ENCODE peak calls at places on chromosomes 7 and 10, in ten cellular contexts. K is glutamatergic neuron; Y is cardiac fibroblast; P is neural crest cell; M is astrocyte of the cerebellum; B is K562; U is epithelial cell of esophagus; T is fibroblast of mammary gland; Z is CD4-positive, alpha-beta T cell; V is HFFc6. E is an unnamed sample.

GRCh38 chr10:128660726-128661125 is 534.5 kb upstream of the MKI67 start:
- DNase-seq in K (no peak), Y (no peak), P (no peak), M (no peak), B (peak), U (no peak), T (no peak), Z (no peak), V (no peak), E (no peak)

GRCh38 chr10:119726291-119727261 is 726 bp downstream of the INPP5F start:
- DNase-seq in K (peak), Y (no peak), P (peak), M (no peak), B (no peak), U (no peak), T (no peak), Z (no peak), V (no peak), E (peak)

GRCh38 chr7:102024005-102024768 is 206.8 kb downstream of the CUX1 start:
- DNase-seq in K (no peak), Y (no peak), P (no peak), M (no peak), B (no peak), U (no peak), T (no peak), Z (no peak), V (no peak), E (no peak)

GRCh38 chr10:77442790-77443189 is 194.8 kb downstream of the KCNMA1 start:
- DNase-seq in K (no peak), Y (no peak), P (no peak), M (no peak), B (no peak), U (no peak), T (no peak), Z (no peak), V (no peak), E (no peak)

GRCh38 chr7:158740013-158740656 is 35.5 kb upstream of the NCAPG2 start:
- DNase-seq in K (no peak), Y (peak), P (no peak), M (peak), B (peak), U (peak), T (peak), Z (no peak), V (peak), E (no peak)

GRCh38 chr7:88664630-88665233 is 94.8 kb upstream of the ZNF804B start:
- DNase-seq in K (no peak), Y (peak), P (no peak), M (peak), B (no peak), U (peak), T (peak), Z (no peak), V (no peak), E (no peak)

GRCh38 chr10:89516149-89516832 is 19.1 kb downstream of the SLC16A12 start:
- DNase-seq in K (no peak), Y (peak), P (no peak), M (peak), B (no peak), U (peak), T (peak), Z (no peak), V (peak), E (no peak)

GRCh38 chr10:72858103-72858502 is 35.4 kb upstream of the OIT3 start:
- DNase-seq in K (no peak), Y (no peak), P (no peak), M (no peak), B (no peak), U (no peak), T (no peak), Z (no peak), V (no peak), E (no peak)

GRCh38 chr7:157952841-157953645 is 616.2 kb downstream of the DNAJB6 start:
- DNase-seq in K (no peak), Y (no peak), P (no peak), M (no peak), B (no peak), U (no peak), T (no peak), Z (no peak), V (no peak), E (no peak)

DNA sequence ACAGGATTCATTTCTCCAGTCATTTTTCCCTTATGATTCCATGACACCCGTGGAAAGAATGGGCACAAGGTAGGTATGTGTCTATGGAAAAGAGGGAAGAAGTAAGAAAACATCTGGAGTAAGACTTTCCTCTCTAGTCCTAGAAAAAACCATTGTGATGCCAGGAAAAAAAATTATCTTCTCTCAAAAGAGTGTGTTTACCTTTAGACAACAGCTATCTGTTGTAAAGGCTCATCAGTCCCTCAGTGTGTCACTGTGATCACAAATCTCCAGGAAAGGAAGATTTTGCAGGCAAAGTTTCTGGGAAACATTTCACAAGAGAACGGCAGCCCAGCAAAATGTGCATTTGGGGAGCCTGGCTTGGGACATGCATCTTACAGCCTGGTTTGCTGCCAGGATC is 44.8 kb downstream of the CALML3 start:
- DNase-seq in K (no peak), Y (no peak), P (no peak), M (no peak), B (no peak), U (no peak), T (no peak), Z (no peak), V (no peak), E (no peak)
- TF ChIP-seq CTCF in K (no peak), Y (no peak), P (no peak), M (no peak), B (no peak), U (no peak), T (no peak), Z (no peak), V (no peak), E (no peak)

DNA sequence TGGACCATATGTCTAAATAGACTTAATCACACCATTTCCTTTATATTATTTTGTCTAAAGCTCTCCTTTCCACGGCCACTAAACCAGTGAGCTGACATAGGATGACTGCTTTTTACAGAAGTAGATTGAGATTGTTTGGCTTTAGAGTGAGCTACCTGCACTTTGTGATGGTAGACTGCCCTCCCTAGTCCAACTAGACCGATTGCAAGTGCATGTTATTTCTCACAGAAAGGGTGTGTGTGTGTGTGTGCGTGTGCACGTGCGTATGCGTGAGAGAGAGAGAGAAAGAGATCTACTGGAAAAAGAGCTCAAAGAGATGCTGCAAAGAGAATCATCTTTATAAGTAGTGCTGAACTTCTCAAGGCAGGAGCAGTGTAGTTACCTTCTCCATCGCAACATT is 60.7 kb downstream of the VCL start:
- DNase-seq in K (no peak), Y (peak), P (no peak), M (no peak), B (peak), U (peak), T (no peak), Z (no peak), V (no peak), E (no peak)
- TF ChIP-seq CTCF in K (no peak), Y (no peak), P (no peak), M (no peak), B (peak), U (peak), T (no peak), Z (no peak), V (no peak), E (no peak)

GRCh38 chr10:101235766-101236165 is 6.5 kb upstream of the LBX1 start:
- DNase-seq in K (no peak), Y (no peak), P (no peak), M (no peak), B (no peak), U (no peak), T (no peak), Z (no peak), V (no peak), E (no peak)
- TF ChIP-seq CTCF in K (no peak), Y (no peak), P (no peak), M (no peak), B (no peak), U (no peak), T (no peak), Z (no peak), V (no peak), E (no peak)

GRCh38 chr7:41889040-41889439 is 186.2 kb upstream of the INHBA start:
- DNase-seq in K (no peak), Y (no peak), P (no peak), M (no peak), B (no peak), U (no peak), T (no peak), Z (no peak), V (no peak), E (no peak)
- TF ChIP-seq CTCF in K (no peak), Y (no peak), P (no peak), M (no peak), B (no peak), U (no peak), T (no peak), Z (no peak), V (no peak), E (no peak)

GRCh38 chr7:156222611-156223010 is 410.3 kb upstream of the SHH start:
- DNase-seq in K (no peak), Y (no peak), P (no peak), M (no peak), B (no peak), U (no peak), T (no peak), Z (no peak), V (no peak), E (no peak)

GRCh38 chr7:156220701-156221100 is 408.4 kb upstream of the SHH start:
- DNase-seq in K (no peak), Y (no peak), P (no peak), M (no peak), B (no peak), U (no peak), T (no peak), Z (no peak), V (no peak), E (no peak)

GRCh38 chr7:156223935-156224334 is 411.7 kb upstream of the SHH start:
- DNase-seq in K (no peak), Y (no peak), P (no peak), M (no peak), B (no peak), U (no peak), T (no peak), Z (no peak), V (no peak), E (no peak)

GRCh38 chr7:156222151-156222550 is 409.9 kb upstream of the SHH start:
- DNase-seq in K (no peak), Y (no peak), P (no peak), M (no peak), B (no peak), U (no peak), T (no peak), Z (no peak), V (no peak), E (no peak)

GRCh38 chr7:156224441-156225225 is 412.4 kb upstream of the SHH start:
- DNase-seq in K (no peak), Y (no peak), P (no peak), M (no peak), B (no peak), U (no peak), T (no peak), Z (no peak), V (no peak), E (no peak)
- TF ChIP-seq CTCF in K (no peak), Y (no peak), P (no peak), M (no peak), B (no peak), U (no peak), T (no peak), Z (no peak), V (no peak), E (no peak)

GRCh38 chr7:24824400-24824799 is 67.1 kb upstream of the GSDME start:
- DNase-seq in K (no peak), Y (no peak), P (no peak), M (no peak), B (no peak), U (no peak), T (no peak), Z (no peak), V (no peak), E (no peak)

GRCh38 chr7:24820730-24821044 is 63.4 kb upstream of the GSDME start:
- DNase-seq in K (no peak), Y (peak), P (no peak), M (no peak), B (no peak), U (no peak), T (no peak), Z (no peak), V (peak), E (no peak)

GRCh38 chr7:24824896-24825295 is 67.6 kb upstream of the GSDME start:
- DNase-seq in K (no peak), Y (no peak), P (no peak), M (no peak), B (no peak), U (no peak), T (no peak), Z (no peak), V (no peak), E (no peak)

GRCh38 chr7:24819916-24820689 is 62.8 kb upstream of the GSDME start:
- DNase-seq in K (peak), Y (peak), P (peak), M (peak), B (peak), U (peak), T (peak), Z (peak), V (peak), E (peak)

DNA sequence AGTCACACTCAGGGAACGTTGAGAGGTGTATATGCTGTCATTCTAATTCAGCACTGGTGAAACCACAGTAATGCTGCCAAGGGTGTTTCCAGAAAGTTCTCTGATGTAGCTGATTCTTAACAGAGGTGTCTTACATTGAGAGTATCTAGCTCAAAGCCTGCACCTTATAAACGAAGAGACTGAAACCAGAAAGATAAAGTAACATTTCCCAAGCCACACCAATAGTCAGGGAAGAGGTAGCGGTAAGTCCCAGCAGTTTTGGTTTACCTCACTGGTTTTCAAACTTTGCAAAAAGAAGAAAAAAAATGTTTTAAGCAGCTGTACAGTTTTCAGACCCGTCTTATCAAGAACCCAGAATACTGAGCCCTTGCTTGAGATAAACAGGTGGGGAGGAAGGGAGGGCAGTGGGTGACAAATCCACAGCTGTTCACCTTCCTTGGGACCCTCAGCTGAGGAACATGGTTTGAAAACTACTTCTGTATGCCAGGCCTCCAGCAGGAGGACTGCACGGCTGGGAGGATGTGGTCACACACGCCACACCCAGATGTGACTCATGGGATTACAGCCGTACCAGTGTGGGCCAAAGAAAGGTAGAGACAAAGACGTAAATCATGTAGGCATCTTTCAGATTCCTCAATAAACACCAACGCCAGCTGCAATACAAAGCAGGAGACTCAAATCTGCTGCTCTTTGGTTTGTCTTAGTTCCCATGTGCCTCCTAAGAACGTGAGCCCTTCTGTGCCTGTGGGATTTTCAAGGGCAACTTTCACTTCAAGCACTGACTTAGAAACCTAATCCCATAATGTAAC is 64.0 kb upstream of the GSDME start:
- DNase-seq in K (no peak), Y (peak), P (no peak), M (peak), B (peak), U (peak), T (peak), Z (peak), V (peak), E (no peak)
- TF ChIP-seq CTCF in K (no peak), Y (peak), P (no peak), M (peak), B (peak), U (peak), T (peak), Z (no peak), V (peak), E (no peak)

GRCh38 chr10:87659571-87660483 is at the start of gene PAPSS2:
- DNase-seq in K (peak), Y (peak), P (peak), M (no peak), B (no peak), U (peak), T (peak), Z (no peak), V (peak), E (peak)
- TF ChIP-seq CTCF in K (no peak), Y (peak), P (no peak), M (no peak), B (no peak), U (no peak), T (no peak), Z (no peak), V (peak), E (no peak)

GRCh38 chr10:102752934-102753664 is 9.4 kb downstream of the WBP1L start:
- DNase-seq in K (no peak), Y (peak), P (no peak), M (peak), B (peak), U (peak), T (peak), Z (no peak), V (peak), E (no peak)
- TF ChIP-seq CTCF in K (peak), Y (peak), P (peak), M (peak), B (peak), U (peak), T (peak), Z (peak), V (peak), E (peak)

GRCh38 chr10:9301554-9301953 is 1247.1 kb downstream of the GATA3 start:
- DNase-seq in K (no peak), Y (no peak), P (no peak), M (no peak), B (no peak), U (no peak), T (no peak), Z (no peak), V (no peak), E (no peak)

GRCh38 chr10:9297580-9297979 is 1243.1 kb downstream of the GATA3 start:
- DNase-seq in K (no peak), Y (no peak), P (no peak), M (no peak), B (no peak), U (no peak), T (no peak), Z (no peak), V (no peak), E (no peak)

GRCh38 chr10:9302142-9302746 is 1247.8 kb downstream of the GATA3 start:
- DNase-seq in K (no peak), Y (peak), P (no peak), M (peak), B (peak), U (peak), T (peak), Z (no peak), V (peak), E (peak)

GRCh38 chr10:9299966-9300365 is 1245.5 kb downstream of the GATA3 start:
- DNase-seq in K (no peak), Y (no peak), P (no peak), M (no peak), B (no peak), U (no peak), T (no peak), Z (no peak), V (no peak), E (no peak)

GRCh38 chr10:9301148-9301547 is 1246.7 kb downstream of the GATA3 start:
- DNase-seq in K (no peak), Y (no peak), P (no peak), M (no peak), B (no peak), U (peak), T (peak), Z (no peak), V (no peak), E (no peak)
- TF ChIP-seq CTCF in K (no peak), Y (no peak), P (peak), M (peak), B (no peak), U (peak), T (peak), Z (no peak), V (peak), E (no peak)